ENCODE peak calls at places on chromosomes 13 and 19, in four cellular contexts. I is HEK293T, U is GM12878, B is IMR-90. E is an unnamed sample.
A peak's percentile ranks its signal among the peaks of the same experiment; 100 is the strongest.

GRCh38 chr19:42427313-42427712 is at the start of gene LIPE:
- DNase-seq in I (no peak), U (no peak), B (no peak), E (no peak)

GRCh38 chr13:94121686-94122085 is 357.8 kb downstream of the DCT start:
- DNase-seq in I (no peak), U (no peak), B (peak; percentile 86), E (no peak)

GRCh38 chr19:50922316-50922853 is 11.2 kb upstream of the KLK4 start:
- DNase-seq in I (peak; percentile 89), U (peak; percentile 27), B (peak; percentile 67), E (peak; percentile 89)

GRCh38 chr13:21672811-21673591 is 2.1 kb downstream of the FGF9 start:
- DNase-seq in I (no peak), U (no peak), B (no peak), E (no peak)

GRCh38 chr19:5074830-5075394 is 106.0 kb downstream of the KDM4B start:
- DNase-seq in I (no peak), U (no peak), B (no peak), E (no peak)

GRCh38 chr13:22064854-22065646 is 394.2 kb downstream of the FGF9 start:
- DNase-seq in I (no peak), U (no peak), B (no peak), E (no peak)

GRCh38 chr19:46426035-46426505 is 2.7 kb downstream of the PNMA8C start:
- DNase-seq in I (no peak), U (no peak), B (no peak), E (no peak)

GRCh38 chr19:1401138-1401888 is at the start of gene GAMT:
- DNase-seq in I (peak; percentile 72), U (no peak), B (no peak), E (peak; percentile 88)

GRCh38 chr13:114089751-114090400 is 42.5 kb downstream of the RASA3 start:
- DNase-seq in I (no peak), U (no peak), B (no peak), E (no peak)

GRCh38 chr19:51688665-51689571 is 4.2 kb upstream of the SPACA6 start:
- DNase-seq in I (peak; percentile 80), U (no peak), B (peak; percentile 95), E (peak; percentile 79)

GRCh38 chr19:41328818-41329220 is 18.8 kb downstream of the CCDC97 start:
- DNase-seq in I (no peak), U (no peak), B (no peak), E (no peak)

GRCh38 chr13:107144432-107144831 is 576.5 kb upstream of the ARGLU1 start:
- DNase-seq in I (no peak), U (no peak), B (peak; percentile 27), E (no peak)

GRCh38 chr13:30466358-30466714 is 600 bp upstream of the HMGB1 start:
- DNase-seq in I (no peak), U (no peak), B (peak; percentile 60), E (no peak)

GRCh38 chr19:32624410-32624809 is 43.4 kb downstream of the PDCD5 start:
- DNase-seq in I (no peak), U (no peak), B (no peak), E (no peak)

GRCh38 chr13:50129923-50130685 is 114.9 kb downstream of the KCNRG start:
- DNase-seq in I (peak; percentile 27), U (no peak), B (no peak), E (no peak)

GRCh38 chr13:43246382-43246781 is 223.0 kb downstream of the DNAJC15 start:
- DNase-seq in I (no peak), U (no peak), B (peak; percentile 34), E (no peak)

DNA sequence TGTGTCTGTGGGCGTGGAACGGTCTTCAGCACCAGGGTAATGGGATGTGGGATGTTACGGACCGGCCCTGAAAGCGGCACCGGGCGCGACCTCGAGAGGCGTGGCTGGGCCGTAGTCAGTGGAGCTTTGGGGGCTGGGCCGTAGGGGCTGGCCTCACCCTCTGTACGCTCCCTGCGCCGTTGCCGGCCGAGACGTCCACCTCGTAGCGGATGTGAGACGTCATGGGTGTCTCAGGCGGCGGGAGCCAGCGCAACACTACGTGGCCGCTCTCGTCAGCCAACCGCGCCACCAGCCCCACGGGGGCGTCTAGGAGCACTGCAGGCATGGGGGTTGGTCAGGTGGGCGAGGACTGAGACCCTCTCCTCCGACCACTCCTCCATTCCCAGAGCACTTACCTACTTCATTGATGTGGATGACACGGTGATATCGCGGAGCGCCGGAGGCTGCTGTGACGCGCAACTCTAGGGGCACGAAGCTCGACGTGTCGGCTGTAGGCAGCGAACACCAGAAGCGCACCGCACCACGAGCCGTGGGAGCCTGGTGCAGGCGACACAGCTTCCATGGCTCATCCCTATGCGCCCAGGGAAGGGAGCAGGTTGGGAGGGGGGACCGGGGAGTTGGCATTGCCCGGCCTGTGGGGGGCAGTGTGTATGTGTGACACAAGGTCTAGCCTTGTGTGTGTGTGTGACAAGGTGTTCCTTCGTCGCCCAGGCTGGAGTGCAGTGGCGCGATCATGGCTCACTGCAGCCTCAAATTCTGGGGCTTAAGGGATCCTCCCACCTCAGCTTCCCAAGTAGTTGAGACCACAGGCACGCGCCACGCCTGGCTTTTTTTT is 2.4 kb downstream of the EPOR start:
- DNase-seq in I (peak; percentile 81), U (peak; percentile 66), B (peak; percentile 88), E (no peak)
- TF ChIP-seq BHLHE40 in I (no peak), U (no peak), B (peak; percentile 9), E (no peak)

GRCh38 chr19:17112700-17113099 is 37.1 kb downstream of the MYO9B start:
- DNase-seq in I (no peak), U (no peak), B (no peak), E (no peak)

GRCh38 chr19:17112271-17112670 is 36.7 kb downstream of the MYO9B start:
- DNase-seq in I (no peak), U (no peak), B (no peak), E (no peak)

GRCh38 chr19:17111766-17112165 is 36.2 kb downstream of the MYO9B start:
- DNase-seq in I (no peak), U (no peak), B (no peak), E (no peak)

GRCh38 chr19:17114414-17114831 is 38.8 kb downstream of the MYO9B start:
- DNase-seq in I (no peak), U (no peak), B (peak; percentile 57), E (no peak)

DNA sequence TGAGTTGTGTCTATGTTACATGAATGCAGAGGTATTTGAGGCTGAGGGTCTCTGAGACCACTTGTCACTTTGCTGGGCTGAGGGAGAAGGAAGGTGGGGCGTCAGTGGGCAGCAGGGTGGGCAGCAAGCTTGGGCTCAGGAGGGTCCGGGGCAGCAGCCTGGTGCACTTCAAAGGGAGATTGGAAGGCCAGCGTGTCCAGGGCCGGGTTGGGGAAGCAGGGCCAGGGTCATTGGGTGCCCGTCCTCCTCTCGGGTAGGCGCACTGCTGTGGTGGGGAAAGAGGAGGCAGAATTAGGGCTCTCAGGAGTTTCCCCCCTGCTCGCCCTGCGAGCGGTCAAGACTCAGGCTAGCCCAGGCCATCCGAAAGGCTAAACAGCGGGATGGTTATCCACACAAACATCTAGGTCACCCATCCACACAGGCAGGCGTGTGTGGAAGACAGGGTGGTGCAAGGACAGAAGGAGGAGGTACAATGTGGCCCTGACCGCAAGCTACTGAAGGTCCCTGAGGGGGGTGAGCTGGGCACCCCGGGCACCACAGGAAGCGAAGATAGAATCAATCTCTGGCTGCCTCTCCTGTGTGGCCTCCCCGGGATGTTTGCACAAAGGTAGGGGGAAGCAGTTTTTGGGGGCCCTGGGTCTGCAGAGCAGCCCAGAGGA is 37.7 kb downstream of the MYO9B start:
- DNase-seq in I (no peak), U (no peak), B (no peak), E (no peak)
- TF ChIP-seq BHLHE40 in I (no peak), U (no peak), B (no peak), E (no peak)

GRCh38 chr19:7470540-7471305 is 18.1 kb downstream of the PEX11G start:
- DNase-seq in I (no peak), U (no peak), B (no peak), E (no peak)

GRCh38 chr19:7469654-7470285 is 19.1 kb downstream of the PEX11G start:
- DNase-seq in I (no peak), U (no peak), B (no peak), E (no peak)

GRCh38 chr19:7471696-7472620 is 16.9 kb downstream of the PEX11G start:
- DNase-seq in I (no peak), U (no peak), B (no peak), E (no peak)

GRCh38 chr19:7467009-7467989 is 21.5 kb downstream of the PEX11G start:
- DNase-seq in I (no peak), U (no peak), B (no peak), E (no peak)

GRCh38 chr19:7468840-7469239 is 20.0 kb downstream of the PEX11G start:
- DNase-seq in I (no peak), U (no peak), B (no peak), E (no peak)
- TF ChIP-seq BHLHE40 in I (no peak), U (no peak), B (no peak), E (no peak)

GRCh38 chr19:48094129-48094842 is 16.3 kb downstream of the PLA2G4C start:
- DNase-seq in I (no peak), U (no peak), B (no peak), E (no peak)

GRCh38 chr19:48094843-48095203 is 15.8 kb downstream of the PLA2G4C start:
- DNase-seq in I (no peak), U (no peak), B (no peak), E (no peak)

GRCh38 chr19:48090281-48090802 is 20.3 kb downstream of the PLA2G4C start:
- DNase-seq in I (no peak), U (no peak), B (no peak), E (no peak)

DNA sequence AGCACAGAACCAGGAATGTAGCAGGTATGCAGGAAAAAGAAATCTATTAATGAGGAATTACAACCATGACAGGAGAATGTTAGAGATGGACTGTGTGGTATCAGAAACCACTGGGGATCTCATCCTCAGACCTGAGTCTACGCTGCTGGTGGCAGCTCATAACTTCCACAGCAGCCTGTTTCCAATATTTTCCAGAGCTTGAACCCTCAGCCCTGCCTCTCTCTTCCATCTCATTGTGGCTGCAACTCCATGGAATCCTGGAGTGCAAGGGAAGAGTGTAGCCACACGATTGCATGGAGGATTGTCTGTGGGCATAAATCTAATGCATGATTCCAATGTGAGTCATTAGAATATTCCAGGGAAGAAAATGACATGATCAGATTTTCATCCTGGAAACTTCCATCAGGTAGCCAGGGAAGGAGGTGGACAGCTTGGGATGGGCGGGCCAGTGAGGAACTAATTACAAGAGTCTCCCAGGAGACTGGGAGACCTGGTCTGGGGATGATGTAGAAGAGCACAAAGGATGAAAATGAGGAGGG is 14.9 kb downstream of the PLA2G4C start:
- DNase-seq in I (no peak), U (no peak), B (peak; percentile 15), E (no peak)
- TF ChIP-seq BHLHE40 in I (no peak), U (no peak), B (no peak), E (no peak)

E was measured in K562.